ENCODE peak calls at places on chromosomes 5 and 9, in ten cellular contexts. One of them, this sample, is unnamed.

GRCh38 chr9:113807173-113808061 is 68.7 kb upstream of the ZNF618 start:
- DNase-seq in Calu3: peak; percentile 56
- DNase-seq in left colon: peak; percentile 30
- DNase-seq in stimulated activated CD8-positive, alpha-beta memory T cell treated with anti-CD3 and anti-CD28 coated beads, Interleukin-15, amount 100 ng/mL, for 1 hour: no peak
- DNase-seq in HTR-8/SVneo: peak; percentile 52
- DNase-seq in activated naive CD4-positive, alpha-beta T cell treated with anti-CD3 and anti-CD28 coated beads for 36 hours: peak; percentile 64
- DNase-seq in GM23248: peak; percentile 65
- DNase-seq in kidney tubule cell: peak; percentile 57
- DNase-seq in A549: peak; percentile 84
- DNase-seq in HEK293T: peak; percentile 78
- DNase-seq in this sample: no peak

GRCh38 chr9:21549251-21549765 is 67.2 kb upstream of the IFNE start:
- DNase-seq in Calu3: peak; percentile 27
- DNase-seq in left colon: peak; percentile 24
- DNase-seq in stimulated activated CD8-positive, alpha-beta memory T cell treated with anti-CD3 and anti-CD28 coated beads, Interleukin-15, amount 100 ng/mL, for 1 hour: no peak
- DNase-seq in HTR-8/SVneo: no peak
- DNase-seq in activated naive CD4-positive, alpha-beta T cell treated with anti-CD3 and anti-CD28 coated beads for 36 hours: no peak
- DNase-seq in GM23248: peak; percentile 93
- DNase-seq in kidney tubule cell: peak; percentile 79
- DNase-seq in A549: no peak
- DNase-seq in HEK293T: peak; percentile 38
- DNase-seq in this sample: no peak

GRCh38 chr5:58745350-58745749 is 162.5 kb downstream of the RAB3C start:
- DNase-seq in Calu3: no peak
- DNase-seq in left colon: no peak
- DNase-seq in stimulated activated CD8-positive, alpha-beta memory T cell treated with anti-CD3 and anti-CD28 coated beads, Interleukin-15, amount 100 ng/mL, for 1 hour: no peak
- DNase-seq in HTR-8/SVneo: no peak
- DNase-seq in activated naive CD4-positive, alpha-beta T cell treated with anti-CD3 and anti-CD28 coated beads for 36 hours: no peak
- DNase-seq in GM23248: no peak
- DNase-seq in kidney tubule cell: no peak
- DNase-seq in A549: no peak
- DNase-seq in HEK293T: no peak
- DNase-seq in this sample: no peak

GRCh38 chr5:92944903-92945629 is 636.0 kb downstream of the NR2F1-AS1 start:
- DNase-seq in Calu3: no peak
- DNase-seq in left colon: no peak
- DNase-seq in stimulated activated CD8-positive, alpha-beta memory T cell treated with anti-CD3 and anti-CD28 coated beads, Interleukin-15, amount 100 ng/mL, for 1 hour: no peak
- DNase-seq in HTR-8/SVneo: no peak
- DNase-seq in activated naive CD4-positive, alpha-beta T cell treated with anti-CD3 and anti-CD28 coated beads for 36 hours: no peak
- DNase-seq in GM23248: peak; percentile 38
- DNase-seq in kidney tubule cell: no peak
- DNase-seq in A549: no peak
- DNase-seq in HEK293T: no peak
- DNase-seq in this sample: no peak

GRCh38 chr9:74742792-74743389 is 144.8 kb downstream of the TRPM6 start:
- DNase-seq in Calu3: peak; percentile 17
- DNase-seq in left colon: no peak
- DNase-seq in stimulated activated CD8-positive, alpha-beta memory T cell treated with anti-CD3 and anti-CD28 coated beads, Interleukin-15, amount 100 ng/mL, for 1 hour: no peak
- DNase-seq in HTR-8/SVneo: no peak
- DNase-seq in activated naive CD4-positive, alpha-beta T cell treated with anti-CD3 and anti-CD28 coated beads for 36 hours: peak; percentile 31
- DNase-seq in GM23248: peak; percentile 62
- DNase-seq in kidney tubule cell: peak; percentile 42
- DNase-seq in A549: peak; percentile 15
- DNase-seq in HEK293T: peak; percentile 50
- DNase-seq in this sample: no peak

GRCh38 chr5:172833691-172834569 is at the start of gene ERGIC1:
- DNase-seq in Calu3: peak; percentile 87
- DNase-seq in left colon: peak; percentile 90
- DNase-seq in stimulated activated CD8-positive, alpha-beta memory T cell treated with anti-CD3 and anti-CD28 coated beads, Interleukin-15, amount 100 ng/mL, for 1 hour: peak; percentile 34
- DNase-seq in HTR-8/SVneo: peak; percentile 78
- DNase-seq in activated naive CD4-positive, alpha-beta T cell treated with anti-CD3 and anti-CD28 coated beads for 36 hours: peak; percentile 74
- DNase-seq in GM23248: peak; percentile 92
- DNase-seq in kidney tubule cell: peak; percentile 84
- DNase-seq in A549: peak; percentile 64
- DNase-seq in HEK293T: peak; percentile 89
- DNase-seq in this sample: peak; percentile 90

GRCh38 chr5:54302267-54302687 is 8.1 kb downstream of the ARL15 start:
- DNase-seq in Calu3: no peak
- DNase-seq in left colon: no peak
- DNase-seq in stimulated activated CD8-positive, alpha-beta memory T cell treated with anti-CD3 and anti-CD28 coated beads, Interleukin-15, amount 100 ng/mL, for 1 hour: no peak
- DNase-seq in HTR-8/SVneo: peak; percentile 15
- DNase-seq in activated naive CD4-positive, alpha-beta T cell treated with anti-CD3 and anti-CD28 coated beads for 36 hours: no peak
- DNase-seq in GM23248: peak; percentile 27
- DNase-seq in kidney tubule cell: peak; percentile 17
- DNase-seq in A549: no peak
- DNase-seq in HEK293T: no peak
- DNase-seq in this sample: no peak

GRCh38 chr5:107894361-107894760 is 223.6 kb upstream of the EFNA5 start:
- DNase-seq in Calu3: no peak
- DNase-seq in left colon: no peak
- DNase-seq in stimulated activated CD8-positive, alpha-beta memory T cell treated with anti-CD3 and anti-CD28 coated beads, Interleukin-15, amount 100 ng/mL, for 1 hour: no peak
- DNase-seq in HTR-8/SVneo: no peak
- DNase-seq in activated naive CD4-positive, alpha-beta T cell treated with anti-CD3 and anti-CD28 coated beads for 36 hours: no peak
- DNase-seq in GM23248: peak; percentile 68
- DNase-seq in kidney tubule cell: no peak
- DNase-seq in A549: no peak
- DNase-seq in HEK293T: no peak
- DNase-seq in this sample: no peak

GRCh38 chr9:74035786-74036185 is 461.3 kb upstream of the RORB start:
- DNase-seq in Calu3: no peak
- DNase-seq in left colon: no peak
- DNase-seq in stimulated activated CD8-positive, alpha-beta memory T cell treated with anti-CD3 and anti-CD28 coated beads, Interleukin-15, amount 100 ng/mL, for 1 hour: no peak
- DNase-seq in HTR-8/SVneo: no peak
- DNase-seq in activated naive CD4-positive, alpha-beta T cell treated with anti-CD3 and anti-CD28 coated beads for 36 hours: no peak
- DNase-seq in GM23248: no peak
- DNase-seq in kidney tubule cell: no peak
- DNase-seq in A549: no peak
- DNase-seq in HEK293T: no peak
- DNase-seq in this sample: no peak

GRCh38 chr5:34898258-34898895 is 16.9 kb downstream of the RAD1 start:
- DNase-seq in Calu3: peak; percentile 65
- DNase-seq in left colon: peak; percentile 49
- DNase-seq in stimulated activated CD8-positive, alpha-beta memory T cell treated with anti-CD3 and anti-CD28 coated beads, Interleukin-15, amount 100 ng/mL, for 1 hour: peak; percentile 44
- DNase-seq in HTR-8/SVneo: peak; percentile 81
- DNase-seq in activated naive CD4-positive, alpha-beta T cell treated with anti-CD3 and anti-CD28 coated beads for 36 hours: peak; percentile 77
- DNase-seq in GM23248: peak; percentile 85
- DNase-seq in kidney tubule cell: peak; percentile 72
- DNase-seq in A549: peak; percentile 56
- DNase-seq in HEK293T: peak; percentile 67
- DNase-seq in this sample: peak; percentile 77

GRCh38 chr9:749712-750111 is 91.8 kb upstream of the DMRT1 start:
- DNase-seq in Calu3: no peak
- DNase-seq in left colon: no peak
- DNase-seq in stimulated activated CD8-positive, alpha-beta memory T cell treated with anti-CD3 and anti-CD28 coated beads, Interleukin-15, amount 100 ng/mL, for 1 hour: no peak
- DNase-seq in HTR-8/SVneo: no peak
- DNase-seq in activated naive CD4-positive, alpha-beta T cell treated with anti-CD3 and anti-CD28 coated beads for 36 hours: peak; percentile 59
- DNase-seq in GM23248: no peak
- DNase-seq in kidney tubule cell: no peak
- DNase-seq in A549: no peak
- DNase-seq in HEK293T: no peak
- DNase-seq in this sample: no peak

This sample was measured in islet precursor cell.